ENCODE peak calls at places on chromosomes 4 and X, in eight cellular contexts. One of them, this sample, is unnamed.

GRCh38 chrX:154002215-154002719 is 17.4 kb downstream of the IRAK1 start:
- DNase-seq in NCI-H510A treated with DMSO at 0.1 percent for 48 hours: no peak
- DNase-seq in NCI-H2171: no peak
- DNase-seq in fibroblast of the conjunctiva: peak
- DNase-seq in astrocyte of the spinal cord: peak
- DNase-seq in SW480: peak
- DNase-seq in A172: peak
- DNase-seq in dorsolateral prefrontal cortex: peak
- DNase-seq in this sample: no peak

GRCh38 chr4:105709081-105709450 is 482 bp downstream of the GSTCD start:
- DNase-seq in NCI-H510A treated with DMSO at 0.1 percent for 48 hours: peak
- DNase-seq in NCI-H2171: no peak
- DNase-seq in fibroblast of the conjunctiva: no peak
- DNase-seq in astrocyte of the spinal cord: peak
- DNase-seq in SW480: peak
- DNase-seq in A172: peak
- DNase-seq in dorsolateral prefrontal cortex: no peak
- DNase-seq in this sample: peak

GRCh38 chrX:11244641-11245040 is 48.6 kb upstream of the AMELX start:
- DNase-seq in NCI-H510A treated with DMSO at 0.1 percent for 48 hours: no peak
- DNase-seq in NCI-H2171: no peak
- DNase-seq in fibroblast of the conjunctiva: peak
- DNase-seq in astrocyte of the spinal cord: no peak
- DNase-seq in SW480: no peak
- DNase-seq in A172: no peak
- DNase-seq in dorsolateral prefrontal cortex: no peak
- DNase-seq in this sample: no peak

GRCh38 chr4:175263537-175263936 is 345.4 kb downstream of the ADAM29 start:
- DNase-seq in NCI-H510A treated with DMSO at 0.1 percent for 48 hours: no peak
- DNase-seq in NCI-H2171: no peak
- DNase-seq in fibroblast of the conjunctiva: no peak
- DNase-seq in astrocyte of the spinal cord: peak
- DNase-seq in SW480: no peak
- DNase-seq in A172: no peak
- DNase-seq in dorsolateral prefrontal cortex: no peak
- DNase-seq in this sample: no peak

GRCh38 chr4:77415689-77416088 is 189.9 kb upstream of the CXCL13 start:
- DNase-seq in NCI-H510A treated with DMSO at 0.1 percent for 48 hours: no peak
- DNase-seq in NCI-H2171: no peak
- DNase-seq in fibroblast of the conjunctiva: no peak
- DNase-seq in astrocyte of the spinal cord: no peak
- DNase-seq in SW480: no peak
- DNase-seq in A172: no peak
- DNase-seq in dorsolateral prefrontal cortex: no peak
- DNase-seq in this sample: no peak

GRCh38 chrX:153767674-153768055 is 3.6 kb downstream of the PLXNB3 start:
- DNase-seq in NCI-H510A treated with DMSO at 0.1 percent for 48 hours: no peak
- DNase-seq in NCI-H2171: no peak
- DNase-seq in fibroblast of the conjunctiva: no peak
- DNase-seq in astrocyte of the spinal cord: no peak
- DNase-seq in SW480: no peak
- DNase-seq in A172: no peak
- DNase-seq in dorsolateral prefrontal cortex: no peak
- DNase-seq in this sample: no peak

GRCh38 chrX:110086162-110086915 is 83.4 kb downstream of the TMEM164 start:
- DNase-seq in NCI-H510A treated with DMSO at 0.1 percent for 48 hours: no peak
- DNase-seq in NCI-H2171: no peak
- DNase-seq in fibroblast of the conjunctiva: peak
- DNase-seq in astrocyte of the spinal cord: peak
- DNase-seq in SW480: no peak
- DNase-seq in A172: peak
- DNase-seq in dorsolateral prefrontal cortex: no peak
- DNase-seq in this sample: no peak

GRCh38 chr4:74874785-74875367 is 58.0 kb upstream of the PARM1 start:
- DNase-seq in NCI-H510A treated with DMSO at 0.1 percent for 48 hours: peak
- DNase-seq in NCI-H2171: peak
- DNase-seq in fibroblast of the conjunctiva: peak
- DNase-seq in astrocyte of the spinal cord: peak
- DNase-seq in SW480: peak
- DNase-seq in A172: peak
- DNase-seq in dorsolateral prefrontal cortex: peak
- DNase-seq in this sample: peak

GRCh38 chr4:153651041-153651960 is 32.8 kb upstream of the TLR2 start:
- DNase-seq in NCI-H510A treated with DMSO at 0.1 percent for 48 hours: no peak
- DNase-seq in NCI-H2171: no peak
- DNase-seq in fibroblast of the conjunctiva: no peak
- DNase-seq in astrocyte of the spinal cord: peak
- DNase-seq in SW480: no peak
- DNase-seq in A172: peak
- DNase-seq in dorsolateral prefrontal cortex: no peak
- DNase-seq in this sample: peak

GRCh38 chr4:38141808-38142500 is 181.8 kb downstream of the PTTG2 start:
- DNase-seq in NCI-H510A treated with DMSO at 0.1 percent for 48 hours: no peak
- DNase-seq in NCI-H2171: no peak
- DNase-seq in fibroblast of the conjunctiva: no peak
- DNase-seq in astrocyte of the spinal cord: peak
- DNase-seq in SW480: no peak
- DNase-seq in A172: peak
- DNase-seq in dorsolateral prefrontal cortex: no peak
- DNase-seq in this sample: no peak

GRCh38 chrX:38929966-38930421 is 128.7 kb downstream of the MID1IP1 start:
- DNase-seq in NCI-H510A treated with DMSO at 0.1 percent for 48 hours: no peak
- DNase-seq in NCI-H2171: no peak
- DNase-seq in fibroblast of the conjunctiva: no peak
- DNase-seq in astrocyte of the spinal cord: peak
- DNase-seq in SW480: peak
- DNase-seq in A172: peak
- DNase-seq in dorsolateral prefrontal cortex: no peak
- DNase-seq in this sample: no peak

GRCh38 chrX:10841579-10841978 is 221.2 kb upstream of the MID1 start:
- DNase-seq in NCI-H510A treated with DMSO at 0.1 percent for 48 hours: no peak
- DNase-seq in NCI-H2171: no peak
- DNase-seq in fibroblast of the conjunctiva: peak
- DNase-seq in astrocyte of the spinal cord: no peak
- DNase-seq in SW480: no peak
- DNase-seq in A172: no peak
- DNase-seq in dorsolateral prefrontal cortex: no peak
- DNase-seq in this sample: no peak

GRCh38 chr4:2866160-2866861 is 22.7 kb downstream of the ADD1 start:
- DNase-seq in NCI-H510A treated with DMSO at 0.1 percent for 48 hours: no peak
- DNase-seq in NCI-H2171: no peak
- DNase-seq in fibroblast of the conjunctiva: no peak
- DNase-seq in astrocyte of the spinal cord: no peak
- DNase-seq in SW480: no peak
- DNase-seq in A172: no peak
- DNase-seq in dorsolateral prefrontal cortex: no peak
- DNase-seq in this sample: no peak

GRCh38 chr4:78775278-78776030 is 696 bp upstream of the BMP2K start:
- DNase-seq in NCI-H510A treated with DMSO at 0.1 percent for 48 hours: peak
- DNase-seq in NCI-H2171: peak
- DNase-seq in fibroblast of the conjunctiva: peak
- DNase-seq in astrocyte of the spinal cord: peak
- DNase-seq in SW480: peak
- DNase-seq in A172: peak
- DNase-seq in dorsolateral prefrontal cortex: peak
- DNase-seq in this sample: peak

This sample was measured in G401.